ENCODE peak calls at places on chromosomes 11 and 22, in seven cellular contexts. C is H1, D is Right ventricle myocardium superior, L is iris pigment epithelial cell, K is GM23338, V is AG09319, Z is sciatic nerve. W is an unnamed sample.

GRCh38 chr11:124748481-124749338 is 3.3 kb downstream of the VSIG2 start:
- DNase-seq in C (no peak), D (no peak), L (no peak), K (no peak), V (no peak), Z (no peak), W (no peak)

GRCh38 chr11:70085815-70086769 is 8.0 kb downstream of the ANO1 start:
- DNase-seq in C (no peak), D (no peak), L (no peak), K (peak; percentile 34), V (no peak), Z (no peak), W (no peak)

GRCh38 chr11:726278-726915 is 20.4 kb downstream of the EPS8L2 start:
- DNase-seq in C (no peak), D (peak; percentile 71), L (peak; percentile 39), K (peak; percentile 69), V (no peak), Z (peak; percentile 77), W (no peak)

GRCh38 chr11:43916621-43917020 is 25.8 kb upstream of the C11orf96 start:
- DNase-seq in C (no peak), D (no peak), L (no peak), K (no peak), V (no peak), Z (no peak), W (no peak)

GRCh38 chr11:115522302-115522701 is 18.1 kb upstream of the CADM1 start:
- DNase-seq in C (no peak), D (no peak), L (no peak), K (no peak), V (no peak), Z (no peak), W (no peak)

GRCh38 chr11:57649826-57650738 is at the start of gene YPEL4:
- DNase-seq in C (no peak), D (no peak), L (peak; percentile 82), K (peak; percentile 69), V (no peak), Z (peak; percentile 74), W (peak; percentile 90)

GRCh38 chr11:62144641-62145255 is 20.9 kb downstream of the INCENP start:
- DNase-seq in C (no peak), D (peak; percentile 37), L (no peak), K (no peak), V (no peak), Z (no peak), W (no peak)

GRCh38 chr11:2928605-2929510 is at the start of gene PHLDA2:
- DNase-seq in C (no peak), D (peak; percentile 74), L (peak; percentile 78), K (peak; percentile 69), V (peak; percentile 39), Z (no peak), W (no peak)

GRCh38 chr11:79054636-79055035 is 386.2 kb downstream of the TENM4 start:
- DNase-seq in C (no peak), D (no peak), L (peak; percentile 57), K (no peak), V (no peak), Z (no peak), W (no peak)

GRCh38 chr11:6414874-6415328 is 4.0 kb downstream of the APBB1 start:
- DNase-seq in C (no peak), D (no peak), L (no peak), K (no peak), V (no peak), Z (no peak), W (no peak)

GRCh38 chr11:77137421-77137820 is 9.4 kb downstream of the MYO7A start:
- DNase-seq in C (no peak), D (no peak), L (no peak), K (no peak), V (no peak), Z (no peak), W (no peak)

GRCh38 chr11:91081440-91082088 is 858.7 kb upstream of the CHORDC1 start:
- DNase-seq in C (no peak), D (no peak), L (peak; percentile 46), K (no peak), V (no peak), Z (peak; percentile 40), W (no peak)

GRCh38 chr22:25350551-25350971 is 131.1 kb downstream of the CRYBB2 start:
- DNase-seq in C (no peak), D (no peak), L (no peak), K (peak; percentile 86), V (no peak), Z (peak; percentile 23), W (no peak)

GRCh38 chr11:68825603-68826002 is 16.1 kb downstream of the CPT1A start:
- DNase-seq in C (no peak), D (no peak), L (no peak), K (peak; percentile 46), V (no peak), Z (no peak), W (no peak)

GRCh38 chr22:37270928-37271650 is 11.2 kb upstream of the CYTH4 start:
- DNase-seq in C (no peak), D (no peak), L (peak; percentile 27), K (no peak), V (no peak), Z (no peak), W (no peak)

GRCh38 chr11:66856496-66857233 is at the start of gene LRFN4:
- DNase-seq in C (no peak), D (peak; percentile 60), L (no peak), K (peak; percentile 78), V (no peak), Z (peak; percentile 72), W (no peak)

GRCh38 chr11:13016415-13016814 is 7.3 kb downstream of the RASSF10 start:
- DNase-seq in C (no peak), D (no peak), L (no peak), K (no peak), V (no peak), Z (no peak), W (no peak)

GRCh38 chr22:20064545-20065262 is 15.3 kb upstream of the DGCR8 start:
- DNase-seq in C (no peak), D (no peak), L (no peak), K (no peak), V (no peak), Z (no peak), W (no peak)

GRCh38 chr11:47867821-47868220 is 19.7 kb upstream of the NUP160 start:
- DNase-seq in C (no peak), D (no peak), L (no peak), K (no peak), V (no peak), Z (no peak), W (no peak)

GRCh38 chr22:33405194-33405593 is 347.0 kb upstream of the SYN3 start:
- DNase-seq in C (no peak), D (peak; percentile 46), L (no peak), K (no peak), V (no peak), Z (no peak), W (no peak)

GRCh38 chr11:69664901-69665300 is 10.3 kb downstream of the LTO1 start:
- DNase-seq in C (no peak), D (peak; percentile 36), L (no peak), K (no peak), V (no peak), Z (no peak), W (no peak)

GRCh38 chr11:11612439-11612838 is 9.4 kb downstream of the GALNT18 start:
- DNase-seq in C (no peak), D (no peak), L (no peak), K (no peak), V (no peak), Z (no peak), W (no peak)

GRCh38 chr22:20514658-20515406 is 7.4 kb downstream of the MED15 start:
- DNase-seq in C (no peak), D (no peak), L (peak; percentile 93), K (no peak), V (peak; percentile 59), Z (no peak), W (no peak)

GRCh38 chr11:35619030-35619753 is 932 bp downstream of the FJX1 start:
- DNase-seq in C (no peak), D (peak; percentile 46), L (peak; percentile 56), K (peak; percentile 66), V (no peak), Z (peak; percentile 61), W (peak; percentile 58)

GRCh38 chr11:135027461-135027860 is 615.4 kb upstream of the B3GAT1 start:
- DNase-seq in C (no peak), D (no peak), L (peak; percentile 42), K (peak; percentile 89), V (no peak), Z (no peak), W (no peak)

GRCh38 chr22:18998998-18999397 is 62.9 kb upstream of the PRODH start:
- DNase-seq in C (peak; percentile 34), D (no peak), L (no peak), K (peak; percentile 92), V (no peak), Z (no peak), W (no peak)

GRCh38 chr22:49855491-49855911 is 1.9 kb downstream of the ZBED4 start:
- DNase-seq in C (no peak), D (no peak), L (peak; percentile 40), K (no peak), V (no peak), Z (no peak), W (no peak)

GRCh38 chr11:92796744-92797143 is 172.7 kb upstream of the MTNR1B start:
- DNase-seq in C (no peak), D (no peak), L (no peak), K (no peak), V (no peak), Z (no peak), W (no peak)

GRCh38 chr11:130099356-130099755 is 29.7 kb downstream of the APLP2 start:
- DNase-seq in C (no peak), D (no peak), L (no peak), K (no peak), V (no peak), Z (no peak), W (no peak)